ENCODE peak calls at places on chromosomes 4 and X, in six cellular contexts. One of them, this sample, is unnamed.

GRCh38 chrX:78517124-78517523 is 142.0 kb downstream of the RTL3 start:
- DNase-seq in WERI-Rb-1: no peak
- DNase-seq in type B pancreatic cell: no peak
- DNase-seq in brain microvascular endothelial cell: peak
- DNase-seq in BJ: no peak
- DNase-seq in left lung: no peak
- DNase-seq in this sample: no peak

GRCh38 chr4:868421-868820 is 42.5 kb upstream of the CPLX1 start:
- DNase-seq in WERI-Rb-1: no peak
- DNase-seq in type B pancreatic cell: no peak
- DNase-seq in brain microvascular endothelial cell: no peak
- DNase-seq in BJ: no peak
- DNase-seq in left lung: no peak
- DNase-seq in this sample: no peak

GRCh38 chrX:24870143-24870542 is 145.6 kb downstream of the ARX start:
- DNase-seq in WERI-Rb-1: no peak
- DNase-seq in type B pancreatic cell: no peak
- DNase-seq in brain microvascular endothelial cell: peak
- DNase-seq in BJ: no peak
- DNase-seq in left lung: no peak
- DNase-seq in this sample: peak

GRCh38 chr4:121182296-121182695 is 18.2 kb upstream of the TNIP3 start:
- DNase-seq in WERI-Rb-1: no peak
- DNase-seq in type B pancreatic cell: no peak
- DNase-seq in brain microvascular endothelial cell: peak
- DNase-seq in BJ: no peak
- DNase-seq in left lung: no peak
- DNase-seq in this sample: peak

GRCh38 chr4:108168672-108169562 is at the start of gene LEF1:
- DNase-seq in WERI-Rb-1: peak
- DNase-seq in type B pancreatic cell: peak
- DNase-seq in brain microvascular endothelial cell: peak
- DNase-seq in BJ: no peak
- DNase-seq in left lung: no peak
- DNase-seq in this sample: no peak

GRCh38 chrX:155094468-155095061 is 23.3 kb downstream of the BRCC3 start:
- DNase-seq in WERI-Rb-1: peak
- DNase-seq in type B pancreatic cell: no peak
- DNase-seq in brain microvascular endothelial cell: peak
- DNase-seq in BJ: no peak
- DNase-seq in left lung: no peak
- DNase-seq in this sample: no peak

GRCh38 chrX:109886122-109886761 is 116.7 kb upstream of the TMEM164 start:
- DNase-seq in WERI-Rb-1: peak
- DNase-seq in type B pancreatic cell: no peak
- DNase-seq in brain microvascular endothelial cell: peak
- DNase-seq in BJ: no peak
- DNase-seq in left lung: no peak
- DNase-seq in this sample: peak

GRCh38 chrX:9310596-9310995 is 154.3 kb upstream of the TBL1X start:
- DNase-seq in WERI-Rb-1: no peak
- DNase-seq in type B pancreatic cell: no peak
- DNase-seq in brain microvascular endothelial cell: no peak
- DNase-seq in BJ: peak
- DNase-seq in left lung: no peak
- DNase-seq in this sample: peak

GRCh38 chrX:74232859-74233258 is 71.1 kb upstream of the ZCCHC13 start:
- DNase-seq in WERI-Rb-1: no peak
- DNase-seq in type B pancreatic cell: no peak
- DNase-seq in brain microvascular endothelial cell: peak
- DNase-seq in BJ: no peak
- DNase-seq in left lung: no peak
- DNase-seq in this sample: peak
- TF ChIP-seq CTCF in WERI-Rb-1: no peak
- TF ChIP-seq CTCF in type B pancreatic cell: peak
- TF ChIP-seq CTCF in brain microvascular endothelial cell: peak
- TF ChIP-seq CTCF in BJ: no peak
- TF ChIP-seq CTCF in left lung: no peak
- TF ChIP-seq CTCF in this sample: peak

DNA sequence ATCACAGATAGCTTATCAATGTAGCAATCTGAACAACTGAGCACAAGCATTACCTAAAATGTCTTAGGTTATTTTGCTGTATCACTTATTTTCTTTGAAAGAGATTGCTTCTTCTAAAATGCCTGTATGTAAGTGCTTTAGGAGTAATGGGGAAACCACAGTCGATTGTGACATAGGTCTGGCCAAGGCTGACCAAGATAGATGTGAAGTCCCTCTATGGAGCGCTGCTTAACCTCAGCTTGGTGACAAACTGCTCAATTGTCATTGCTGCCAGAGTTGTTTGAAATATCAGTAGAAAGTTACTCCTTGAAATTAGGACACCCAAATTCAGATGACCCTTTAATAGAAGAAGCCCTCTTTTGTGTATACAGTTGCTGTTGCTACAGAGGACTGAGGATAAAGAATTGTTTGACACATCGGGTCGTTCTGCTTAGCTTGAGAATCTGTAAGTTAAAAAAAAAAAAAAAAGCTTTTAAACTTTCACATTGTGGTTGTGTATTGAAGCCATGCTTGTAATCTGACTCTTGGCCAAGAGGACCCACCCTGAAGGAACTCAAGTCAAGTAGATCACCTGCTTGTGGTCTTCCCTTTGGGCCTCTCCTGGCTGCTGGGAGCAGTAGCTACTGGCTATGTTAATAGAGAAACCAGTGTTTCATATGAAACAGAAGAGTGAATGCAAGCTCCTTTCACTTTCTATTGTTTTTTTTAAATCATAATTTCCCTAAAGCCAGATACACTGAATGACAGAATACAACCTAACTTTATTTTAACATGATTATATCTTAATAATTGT is 402.2 kb upstream of the NDST4 start:
- DNase-seq in WERI-Rb-1: no peak
- DNase-seq in type B pancreatic cell: no peak
- DNase-seq in brain microvascular endothelial cell: no peak
- DNase-seq in BJ: no peak
- DNase-seq in left lung: no peak
- DNase-seq in this sample: no peak
- TF ChIP-seq CTCF in WERI-Rb-1: no peak
- TF ChIP-seq CTCF in type B pancreatic cell: no peak
- TF ChIP-seq CTCF in brain microvascular endothelial cell: no peak
- TF ChIP-seq CTCF in BJ: no peak
- TF ChIP-seq CTCF in left lung: no peak
- TF ChIP-seq CTCF in this sample: no peak

DNA sequence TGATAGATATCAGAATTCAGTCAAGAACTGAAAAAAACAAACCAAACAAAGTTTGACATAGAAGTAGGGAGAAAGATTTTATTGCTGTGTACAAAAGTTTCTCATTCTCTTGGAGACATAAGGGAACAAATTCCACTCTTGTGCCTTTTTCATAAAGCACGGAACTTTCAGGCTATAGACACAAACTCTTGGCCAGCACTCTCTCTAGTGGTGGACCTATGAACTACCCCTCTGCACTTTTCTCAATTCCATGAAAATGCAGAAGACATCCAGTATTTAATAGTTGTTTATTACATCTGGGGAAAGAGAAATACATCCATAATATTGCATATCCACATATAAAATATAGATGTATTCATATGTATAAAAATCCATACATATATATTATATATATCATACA is 291.6 kb upstream of the HS3ST1 start:
- DNase-seq in WERI-Rb-1: no peak
- DNase-seq in type B pancreatic cell: no peak
- DNase-seq in brain microvascular endothelial cell: peak
- DNase-seq in BJ: no peak
- DNase-seq in left lung: no peak
- DNase-seq in this sample: peak
- TF ChIP-seq CTCF in WERI-Rb-1: peak
- TF ChIP-seq CTCF in type B pancreatic cell: peak
- TF ChIP-seq CTCF in brain microvascular endothelial cell: peak
- TF ChIP-seq CTCF in BJ: peak
- TF ChIP-seq CTCF in left lung: peak
- TF ChIP-seq CTCF in this sample: peak

DNA sequence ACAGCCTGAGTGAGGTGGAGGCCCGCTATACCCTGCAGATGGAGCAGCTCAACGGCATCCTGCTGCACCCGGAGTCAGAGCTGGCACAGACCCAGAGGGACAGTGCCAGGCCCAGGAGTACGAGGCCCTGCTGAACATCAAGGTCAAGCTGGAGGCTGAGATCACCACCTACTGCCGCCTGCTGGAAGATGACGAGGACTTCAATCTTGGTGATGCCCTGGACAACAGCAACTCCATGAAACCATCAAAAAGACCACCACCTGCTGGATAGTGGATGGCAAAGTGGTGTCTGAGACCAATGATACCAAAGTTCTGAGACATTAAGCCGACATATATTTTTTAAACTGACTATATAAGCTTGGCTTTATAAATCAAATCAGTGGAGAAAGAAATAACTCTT is 73.3 kb upstream of the HHIP start:
- DNase-seq in WERI-Rb-1: no peak
- DNase-seq in type B pancreatic cell: no peak
- DNase-seq in brain microvascular endothelial cell: no peak
- DNase-seq in BJ: no peak
- DNase-seq in left lung: no peak
- DNase-seq in this sample: no peak
- TF ChIP-seq CTCF in WERI-Rb-1: peak
- TF ChIP-seq CTCF in type B pancreatic cell: no peak
- TF ChIP-seq CTCF in brain microvascular endothelial cell: no peak
- TF ChIP-seq CTCF in BJ: no peak
- TF ChIP-seq CTCF in left lung: no peak
- TF ChIP-seq CTCF in this sample: peak

GRCh38 chr4:60962286-60962685 is 237.8 kb upstream of the ADGRL3 start:
- DNase-seq in WERI-Rb-1: no peak
- DNase-seq in type B pancreatic cell: no peak
- DNase-seq in brain microvascular endothelial cell: no peak
- DNase-seq in BJ: no peak
- DNase-seq in left lung: no peak
- DNase-seq in this sample: no peak
- TF ChIP-seq CTCF in WERI-Rb-1: peak
- TF ChIP-seq CTCF in type B pancreatic cell: no peak
- TF ChIP-seq CTCF in brain microvascular endothelial cell: peak
- TF ChIP-seq CTCF in BJ: no peak
- TF ChIP-seq CTCF in left lung: no peak
- TF ChIP-seq CTCF in this sample: no peak

DNA sequence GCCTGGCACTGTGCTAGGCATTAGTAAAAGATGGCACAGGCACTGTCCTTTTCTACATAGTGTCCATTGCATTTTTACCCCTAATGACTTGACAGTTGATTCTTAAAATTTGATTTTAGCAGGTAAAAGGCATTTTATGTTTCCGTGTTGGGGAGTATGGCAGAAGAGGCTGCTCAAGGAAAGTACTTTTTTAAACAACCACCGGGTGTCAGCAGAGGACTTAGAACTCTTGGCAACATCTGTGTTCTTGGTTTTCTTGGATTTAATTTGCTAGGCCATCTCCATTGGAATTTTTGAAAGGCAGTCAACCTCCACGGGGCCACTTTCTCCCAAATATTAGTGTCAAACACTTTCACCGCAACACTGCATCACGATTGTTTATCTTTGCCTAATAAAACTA is 102.9 kb downstream of the TSPAN7 start:
- DNase-seq in WERI-Rb-1: no peak
- DNase-seq in type B pancreatic cell: no peak
- DNase-seq in brain microvascular endothelial cell: peak
- DNase-seq in BJ: no peak
- DNase-seq in left lung: no peak
- DNase-seq in this sample: peak
- TF ChIP-seq CTCF in WERI-Rb-1: peak
- TF ChIP-seq CTCF in type B pancreatic cell: peak
- TF ChIP-seq CTCF in brain microvascular endothelial cell: peak
- TF ChIP-seq CTCF in BJ: peak
- TF ChIP-seq CTCF in left lung: peak
- TF ChIP-seq CTCF in this sample: peak